ENCODE peak calls at places on chromosomes 11 and 22, in six cellular contexts. Z is activated naive CD4-positive, alpha-beta T cell treated with anti-CD3 and anti-CD28 coated beads, Interleukin-2, amount 50 U/mL, for 16 hours; M is NCI-H1092 treated with DMSO at 0.1 percent for 48 hours; K is activated T-cell treated with anti-CD3 and anti-CD28 coated beads, Interleukin-2, amount 50 U/mL, for 72 hours; G is EL; Y is astrocyte of the spinal cord. Q is an unnamed sample.

GRCh38 chr22:30235687-30236170 is 10.8 kb downstream of the LIF start:
- DNase-seq in Z (no peak), M (no peak), K (no peak), G (peak; percentile 98), Y (peak; percentile 93), Q (no peak)

GRCh38 chr11:86978756-86979608 is 23.8 kb upstream of the FZD4 start:
- DNase-seq in Z (no peak), M (peak; percentile 18), K (peak; percentile 4), G (peak; percentile 43), Y (peak; percentile 61), Q (no peak)

GRCh38 chr11:106990322-106990721 is 28.0 kb downstream of the GUCY1A2 start:
- DNase-seq in Z (no peak), M (no peak), K (no peak), G (no peak), Y (no peak), Q (no peak)

GRCh38 chr11:127564803-127565202 is 564.2 kb upstream of the KIRREL3 start:
- DNase-seq in Z (no peak), M (no peak), K (no peak), G (no peak), Y (peak; percentile 84), Q (no peak)

GRCh38 chr11:64253481-64253880 is 2.2 kb downstream of the PLCB3 start:
- DNase-seq in Z (no peak), M (no peak), K (no peak), G (no peak), Y (no peak), Q (no peak)

GRCh38 chr11:26730711-26731460 is 9.0 kb upstream of the SLC5A12 start:
- DNase-seq in Z (no peak), M (no peak), K (no peak), G (peak; percentile 6), Y (peak; percentile 10), Q (no peak)

GRCh38 chr22:45476814-45477213 is 25.9 kb upstream of the FBLN1 start:
- DNase-seq in Z (no peak), M (no peak), K (no peak), G (peak; percentile 31), Y (no peak), Q (no peak)

GRCh38 chr11:66340596-66341501 is 4.1 kb downstream of the BRMS1 start:
- DNase-seq in Z (no peak), M (no peak), K (no peak), G (no peak), Y (no peak), Q (no peak)

GRCh38 chr11:12671378-12671777 is 2.8 kb upstream of the TEAD1 start:
- DNase-seq in Z (no peak), M (no peak), K (no peak), G (peak; percentile 49), Y (no peak), Q (no peak)

GRCh38 chr11:30244255-30244654 is 13.4 kb downstream of the FSHB start:
- DNase-seq in Z (no peak), M (no peak), K (no peak), G (peak; percentile 57), Y (peak; percentile 66), Q (no peak)

GRCh38 chr11:86800076-86800955 is at the start of gene PRSS23:
- DNase-seq in Z (peak; percentile 37), M (peak; percentile 72), K (peak; percentile 54), G (peak; percentile 78), Y (peak; percentile 66), Q (peak; percentile 41)

GRCh38 chr11:36103933-36104530 is 160.2 kb downstream of the LDLRAD3 start:
- DNase-seq in Z (no peak), M (no peak), K (no peak), G (no peak), Y (no peak), Q (no peak)

GRCh38 chr11:65700377-65700776 is 11.7 kb upstream of the KAT5 start:
- DNase-seq in Z (no peak), M (no peak), K (no peak), G (no peak), Y (no peak), Q (no peak)

GRCh38 chr11:92975285-92975684 is 5.8 kb downstream of the MTNR1B start:
- DNase-seq in Z (no peak), M (no peak), K (no peak), G (no peak), Y (no peak), Q (no peak)

GRCh38 chr11:73323464-73323863 is 15.4 kb downstream of the ARHGEF17 start:
- DNase-seq in Z (no peak), M (no peak), K (no peak), G (peak; percentile 93), Y (peak; percentile 44), Q (no peak)

GRCh38 chr11:45818961-45819605 is 14.1 kb downstream of the SLC35C1 start:
- DNase-seq in Z (no peak), M (no peak), K (no peak), G (no peak), Y (no peak), Q (no peak)

Q was measured in T-helper 2 cell treated with Interferon-gamma antibody and Interleukin-4, amounts not matched to agents 5 μg/mL and 100 μg/mL, for 36 hours.